ENCODE peak calls at places on chromosome 1, in seven cellular contexts. F is DMS79 treated with DMSO at 0.1 percent for 48 hours, T is GM12891, D is GM10248, Y is H4, R is posterior cingulate gyrus, B is EL. U is an unnamed sample.

GRCh38 chr1:86478747-86479146 is 10.0 kb downstream of the CLCA1 start:
- DNase-seq in F (no peak), T (no peak), D (no peak), Y (no peak), R (no peak), B (no peak), U (no peak)

GRCh38 chr1:169087876-169088275 is 18.6 kb upstream of the ATP1B1 start:
- DNase-seq in F (no peak), T (no peak), D (no peak), Y (no peak), R (no peak), B (no peak), U (no peak)

GRCh38 chr1:55204997-55205396 is 10.2 kb downstream of the USP24 start:
- DNase-seq in F (no peak), T (no peak), D (peak), Y (no peak), R (no peak), B (peak), U (no peak)

GRCh38 chr1:66980745-66981367 is 56.1 kb downstream of the MIER1 start:
- DNase-seq in F (no peak), T (no peak), D (no peak), Y (peak), R (no peak), B (no peak), U (no peak)

GRCh38 chr1:58893257-58893869 is 109.5 kb upstream of the JUN start:
- DNase-seq in F (no peak), T (no peak), D (no peak), Y (no peak), R (no peak), B (no peak), U (no peak)

GRCh38 chr1:6249732-6250689 is 6.0 kb downstream of the HES3 start:
- DNase-seq in F (no peak), T (no peak), D (no peak), Y (no peak), R (no peak), B (no peak), U (no peak)

GRCh38 chr1:25765152-25765909 is 34.7 kb upstream of the SELENON start:
- DNase-seq in F (peak), T (no peak), D (no peak), Y (no peak), R (no peak), B (no peak), U (no peak)

GRCh38 chr1:171150156-171150555 is 34.9 kb upstream of the FMO2 start:
- DNase-seq in F (no peak), T (no peak), D (no peak), Y (no peak), R (no peak), B (no peak), U (no peak)

GRCh38 chr1:21379571-21379970 is 60.4 kb upstream of the NBPF3 start:
- DNase-seq in F (peak), T (no peak), D (no peak), Y (no peak), R (no peak), B (no peak), U (no peak)

GRCh38 chr1:59692591-59692990 is 122.2 kb upstream of the HOOK1 start:
- DNase-seq in F (peak), T (no peak), D (no peak), Y (peak), R (no peak), B (peak), U (no peak)

GRCh38 chr1:147207192-147207591 is 17.9 kb downstream of the FMO5 start:
- DNase-seq in F (no peak), T (no peak), D (no peak), Y (no peak), R (no peak), B (no peak), U (no peak)

GRCh38 chr1:5507340-5507739 is 484.9 kb downstream of the NPHP4 start:
- DNase-seq in F (no peak), T (no peak), D (no peak), Y (no peak), R (no peak), B (no peak), U (no peak)

GRCh38 chr1:26530898-26531598 is 1.5 kb downstream of the RPS6KA1 start:
- DNase-seq in F (peak), T (no peak), D (peak), Y (peak), R (no peak), B (peak), U (no peak)

GRCh38 chr1:231937013-231937754 is 310.6 kb downstream of the DISC1 start:
- DNase-seq in F (peak), T (no peak), D (no peak), Y (no peak), R (no peak), B (no peak), U (no peak)

GRCh38 chr1:223521150-223521549 is 127.9 kb downstream of the CCDC185 start:
- DNase-seq in F (no peak), T (no peak), D (no peak), Y (no peak), R (no peak), B (no peak), U (no peak)

GRCh38 chr1:48831579-48831978 is 54.9 kb upstream of the BEND5 start:
- DNase-seq in F (no peak), T (no peak), D (no peak), Y (no peak), R (no peak), B (no peak), U (no peak)

U was measured in frontal cortex.